ENCODE peak calls at places on chromosomes 4 and X, in eight cellular contexts. L is amygdala; U is adrenal gland; B is suprapubic skin; X is EH; E is omental fat pad; O is activated naive CD4-positive, alpha-beta T cell treated with anti-CD3 and anti-CD28 coated beads, Interleukin-2, amount 10 ng/mL, durations not matched to agents 7 days and 5 days; Y is SW 1271. I is an unnamed sample.

GRCh38 chr4:11487876-11488545 is 59.3 kb upstream of the HS3ST1 start:
- DNase-seq in L (no peak), U (no peak), B (no peak), X (no peak), E (no peak), O (no peak), Y (no peak), I (peak)

GRCh38 chr4:12729384-12729783 is 754.8 kb downstream of the RAB28 start:
- DNase-seq in L (no peak), U (no peak), B (no peak), X (peak), E (no peak), O (no peak), Y (peak), I (peak)

GRCh38 chrX:154718607-154719006 is 32.3 kb downstream of the GAB3 start:
- DNase-seq in L (no peak), U (no peak), B (no peak), X (no peak), E (no peak), O (no peak), Y (no peak), I (no peak)

GRCh38 chr4:955931-956381 is 17.4 kb downstream of the DGKQ start:
- DNase-seq in L (no peak), U (peak), B (no peak), X (no peak), E (no peak), O (no peak), Y (no peak), I (no peak)

GRCh38 chr4:70197842-70198241 is 2.3 kb downstream of the ODAM start:
- DNase-seq in L (no peak), U (no peak), B (no peak), X (no peak), E (no peak), O (no peak), Y (no peak), I (no peak)

GRCh38 chr4:114807759-114808404 is 209.3 kb downstream of the UGT8 start:
- DNase-seq in L (no peak), U (peak), B (no peak), X (peak), E (no peak), O (peak), Y (peak), I (peak)

GRCh38 chrX:8981742-8982141 is 52.2 kb downstream of the FAM9B start:
- DNase-seq in L (no peak), U (no peak), B (no peak), X (no peak), E (no peak), O (peak), Y (no peak), I (peak)

GRCh38 chr4:21811576-21811975 is 137.0 kb downstream of the KCNIP4 start:
- DNase-seq in L (no peak), U (no peak), B (no peak), X (peak), E (no peak), O (no peak), Y (peak), I (peak)

GRCh38 chr4:157713342-157713741 is 459.5 kb downstream of the GASK1B start:
- DNase-seq in L (no peak), U (no peak), B (no peak), X (no peak), E (no peak), O (no peak), Y (no peak), I (peak)

GRCh38 chr4:30825008-30825765 is 105.0 kb downstream of the PCDH7 start:
- DNase-seq in L (no peak), U (no peak), B (no peak), X (peak), E (no peak), O (no peak), Y (no peak), I (no peak)

GRCh38 chr4:137474711-137475301 is 57.5 kb downstream of the PCDH18 start:
- DNase-seq in L (no peak), U (no peak), B (no peak), X (peak), E (no peak), O (no peak), Y (no peak), I (peak)

GRCh38 chrX:153792368-153792767 is 1.8 kb downstream of the IDH3G start:
- DNase-seq in L (no peak), U (no peak), B (no peak), X (no peak), E (no peak), O (no peak), Y (no peak), I (no peak)

GRCh38 chr4:151198748-151199147 is 78.2 kb upstream of the PRSS48 start:
- DNase-seq in L (no peak), U (no peak), B (no peak), X (no peak), E (no peak), O (no peak), Y (no peak), I (no peak)

GRCh38 chrX:109873576-109873975 is 129.3 kb upstream of the TMEM164 start:
- DNase-seq in L (no peak), U (no peak), B (no peak), X (no peak), E (no peak), O (no peak), Y (no peak), I (no peak)

GRCh38 chr4:13413719-13414437 is 70.3 kb downstream of the RAB28 start:
- DNase-seq in L (no peak), U (no peak), B (no peak), X (no peak), E (no peak), O (no peak), Y (no peak), I (no peak)

GRCh38 chrX:152932144-152932543 is 34.3 kb downstream of the ZNF185 start:
- DNase-seq in L (no peak), U (peak), B (no peak), X (no peak), E (no peak), O (no peak), Y (no peak), I (no peak)

GRCh38 chr4:135365065-135365464 is 1163.5 kb upstream of the PABPC4L start:
- DNase-seq in L (no peak), U (no peak), B (no peak), X (peak), E (no peak), O (no peak), Y (peak), I (peak)

GRCh38 chr4:108030332-108030731 is 40.6 kb downstream of the HADH start:
- DNase-seq in L (peak), U (peak), B (no peak), X (peak), E (no peak), O (peak), Y (peak), I (peak)

I was measured in M059J.